ENCODE peak calls at places on chromosomes 11 and 22, in seven cellular contexts. One of them, this sample, is unnamed.

GRCh38 chr11:118929496-118930151 is 3.9 kb upstream of the BCL9L start:
- DNase-seq in mesenchymal stem cell: peak
- DNase-seq in mesendoderm: peak
- DNase-seq in trophoblast cell: peak
- DNase-seq in H1: no peak
- DNase-seq in neuronal stem cell: peak
- DNase-seq in IMR-90: peak
- DNase-seq in this sample: peak

GRCh38 chr22:25815561-25815960 is 73.6 kb downstream of the MYO18B start:
- DNase-seq in mesenchymal stem cell: no peak
- DNase-seq in mesendoderm: no peak
- DNase-seq in trophoblast cell: no peak
- DNase-seq in H1: no peak
- DNase-seq in neuronal stem cell: no peak
- DNase-seq in IMR-90: no peak
- DNase-seq in this sample: no peak

GRCh38 chr11:119461250-119461963 is 38.4 kb upstream of the THY1 start:
- DNase-seq in mesenchymal stem cell: peak
- DNase-seq in mesendoderm: no peak
- DNase-seq in trophoblast cell: no peak
- DNase-seq in H1: no peak
- DNase-seq in neuronal stem cell: no peak
- DNase-seq in IMR-90: peak
- DNase-seq in this sample: no peak

GRCh38 chr11:27786331-27786730 is 86.1 kb upstream of the BDNF start:
- DNase-seq in mesenchymal stem cell: no peak
- DNase-seq in mesendoderm: no peak
- DNase-seq in trophoblast cell: no peak
- DNase-seq in H1: no peak
- DNase-seq in neuronal stem cell: no peak
- DNase-seq in IMR-90: no peak
- DNase-seq in this sample: no peak

GRCh38 chr11:77412814-77413213 is 61.1 kb downstream of the PAK1 start:
- DNase-seq in mesenchymal stem cell: no peak
- DNase-seq in mesendoderm: peak
- DNase-seq in trophoblast cell: no peak
- DNase-seq in H1: no peak
- DNase-seq in neuronal stem cell: no peak
- DNase-seq in IMR-90: no peak
- DNase-seq in this sample: no peak

GRCh38 chr22:39277135-39277607 is 32.4 kb upstream of the PDGFB start:
- DNase-seq in mesenchymal stem cell: peak
- DNase-seq in mesendoderm: no peak
- DNase-seq in trophoblast cell: peak
- DNase-seq in H1: no peak
- DNase-seq in neuronal stem cell: no peak
- DNase-seq in IMR-90: peak
- DNase-seq in this sample: no peak

GRCh38 chr11:11186249-11186648 is 166.8 kb downstream of the CSNK2A3 start:
- DNase-seq in mesenchymal stem cell: no peak
- DNase-seq in mesendoderm: no peak
- DNase-seq in trophoblast cell: no peak
- DNase-seq in H1: no peak
- DNase-seq in neuronal stem cell: no peak
- DNase-seq in IMR-90: no peak
- DNase-seq in this sample: no peak

GRCh38 chr11:126403039-126403438 is 47.6 kb downstream of the ST3GAL4 start:
- DNase-seq in mesenchymal stem cell: no peak
- DNase-seq in mesendoderm: peak
- DNase-seq in trophoblast cell: peak
- DNase-seq in H1: no peak
- DNase-seq in neuronal stem cell: no peak
- DNase-seq in IMR-90: no peak
- DNase-seq in this sample: peak

GRCh38 chr11:125164422-125165110 is at the start of gene PKNOX2:
- DNase-seq in mesenchymal stem cell: peak
- DNase-seq in mesendoderm: peak
- DNase-seq in trophoblast cell: peak
- DNase-seq in H1: no peak
- DNase-seq in neuronal stem cell: peak
- DNase-seq in IMR-90: peak
- DNase-seq in this sample: peak

GRCh38 chr11:58711832-58712231 is 19.9 kb downstream of the GLYAT start:
- DNase-seq in mesenchymal stem cell: no peak
- DNase-seq in mesendoderm: no peak
- DNase-seq in trophoblast cell: no peak
- DNase-seq in H1: no peak
- DNase-seq in neuronal stem cell: no peak
- DNase-seq in IMR-90: no peak
- DNase-seq in this sample: no peak

GRCh38 chr11:126059238-126059761 is 3.4 kb downstream of the CDON start:
- DNase-seq in mesenchymal stem cell: no peak
- DNase-seq in mesendoderm: peak
- DNase-seq in trophoblast cell: no peak
- DNase-seq in H1: no peak
- DNase-seq in neuronal stem cell: no peak
- DNase-seq in IMR-90: no peak
- DNase-seq in this sample: no peak

GRCh38 chr22:46589141-46589748 is 30.9 kb upstream of the GRAMD4 start:
- DNase-seq in mesenchymal stem cell: no peak
- DNase-seq in mesendoderm: no peak
- DNase-seq in trophoblast cell: no peak
- DNase-seq in H1: no peak
- DNase-seq in neuronal stem cell: no peak
- DNase-seq in IMR-90: no peak
- DNase-seq in this sample: peak

GRCh38 chr11:61342207-61342803 is 9.3 kb downstream of the TKFC start:
- DNase-seq in mesenchymal stem cell: no peak
- DNase-seq in mesendoderm: no peak
- DNase-seq in trophoblast cell: no peak
- DNase-seq in H1: no peak
- DNase-seq in neuronal stem cell: no peak
- DNase-seq in IMR-90: no peak
- DNase-seq in this sample: no peak

GRCh38 chr22:27518583-27519437 is 282.7 kb downstream of the MN1 start:
- DNase-seq in mesenchymal stem cell: no peak
- DNase-seq in mesendoderm: no peak
- DNase-seq in trophoblast cell: no peak
- DNase-seq in H1: no peak
- DNase-seq in neuronal stem cell: no peak
- DNase-seq in IMR-90: peak
- DNase-seq in this sample: no peak

DNA sequence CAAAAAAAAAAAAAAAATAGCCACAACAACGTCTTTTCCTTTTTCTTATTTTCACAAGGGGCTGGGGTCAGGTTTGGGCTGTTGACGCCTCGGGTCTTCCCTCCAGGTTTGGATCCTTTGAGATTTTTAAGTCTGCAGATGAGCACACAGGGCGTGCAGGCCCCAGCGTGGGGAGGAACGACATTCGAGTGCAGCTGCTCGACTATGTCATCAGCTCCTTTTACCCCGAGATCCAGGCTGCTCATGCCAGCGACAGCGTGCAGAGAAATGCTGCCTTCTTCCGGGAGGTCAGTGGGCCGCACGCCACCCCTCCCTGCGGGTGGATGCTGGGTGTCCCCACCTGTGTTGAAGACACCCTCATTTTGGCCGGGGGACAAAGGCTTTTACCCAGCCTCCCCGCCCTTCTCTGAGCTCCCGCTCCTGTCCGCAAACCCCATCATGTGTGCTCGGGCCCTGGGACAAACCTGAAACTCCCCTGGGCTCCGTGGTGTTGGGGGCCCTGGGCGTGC is 7.7 kb downstream of the SELENOO start:
- DNase-seq in mesenchymal stem cell: no peak
- DNase-seq in mesendoderm: no peak
- DNase-seq in trophoblast cell: no peak
- DNase-seq in H1: no peak
- DNase-seq in neuronal stem cell: no peak
- DNase-seq in IMR-90: no peak
- DNase-seq in this sample: no peak
- H3K4ac ChIP-seq in mesenchymal stem cell: no peak
- H3K4ac ChIP-seq in mesendoderm: no peak
- H3K4ac ChIP-seq in trophoblast cell: no peak
- H3K4ac ChIP-seq in H1: no peak
- H3K4ac ChIP-seq in neuronal stem cell: no peak
- H3K4ac ChIP-seq in IMR-90: no peak
- H3K4ac ChIP-seq in this sample: no peak

GRCh38 chr22:43789452-43789851 is 22.7 kb downstream of the EFCAB6 start:
- DNase-seq in mesenchymal stem cell: peak
- DNase-seq in mesendoderm: no peak
- DNase-seq in trophoblast cell: no peak
- DNase-seq in H1: no peak
- DNase-seq in neuronal stem cell: no peak
- DNase-seq in IMR-90: peak
- DNase-seq in this sample: no peak

GRCh38 chr22:43782448-43782847 is 29.7 kb downstream of the EFCAB6 start:
- DNase-seq in mesenchymal stem cell: no peak
- DNase-seq in mesendoderm: no peak
- DNase-seq in trophoblast cell: no peak
- DNase-seq in H1: no peak
- DNase-seq in neuronal stem cell: no peak
- DNase-seq in IMR-90: peak
- DNase-seq in this sample: no peak

DNA sequence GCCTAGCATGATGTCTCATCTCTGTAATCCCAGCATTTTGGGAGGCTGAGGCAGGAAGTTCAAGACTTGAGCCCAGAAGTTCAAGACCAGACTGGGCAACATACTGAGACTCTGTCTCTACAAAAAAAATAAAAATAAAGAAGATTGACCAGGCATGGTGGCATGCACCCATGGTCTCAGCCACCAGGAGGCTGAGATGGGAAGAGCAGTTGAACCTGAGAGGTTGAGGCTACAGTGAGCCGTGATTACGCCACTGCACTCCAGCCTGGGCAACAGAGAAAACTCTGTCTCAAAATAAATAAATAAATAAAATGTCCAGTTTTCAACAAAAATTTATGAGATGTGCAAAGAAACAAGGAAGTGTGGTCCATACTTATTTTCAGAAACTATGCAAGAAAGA is 28.3 kb downstream of the EFCAB6 start:
- DNase-seq in mesenchymal stem cell: no peak
- DNase-seq in mesendoderm: peak
- DNase-seq in trophoblast cell: peak
- DNase-seq in H1: no peak
- DNase-seq in neuronal stem cell: no peak
- DNase-seq in IMR-90: no peak
- DNase-seq in this sample: no peak
- H3K4ac ChIP-seq in mesenchymal stem cell: no peak
- H3K4ac ChIP-seq in mesendoderm: no peak
- H3K4ac ChIP-seq in trophoblast cell: no peak
- H3K4ac ChIP-seq in H1: no peak
- H3K4ac ChIP-seq in neuronal stem cell: no peak
- H3K4ac ChIP-seq in IMR-90: no peak
- H3K4ac ChIP-seq in this sample: no peak

GRCh38 chr11:607020-607780 is 8.6 kb downstream of the IRF7 start:
- DNase-seq in mesenchymal stem cell: no peak
- DNase-seq in mesendoderm: no peak
- DNase-seq in trophoblast cell: no peak
- DNase-seq in H1: no peak
- DNase-seq in neuronal stem cell: no peak
- DNase-seq in IMR-90: no peak
- DNase-seq in this sample: no peak

GRCh38 chr11:606245-606644 is 9.5 kb downstream of the IRF7 start:
- DNase-seq in mesenchymal stem cell: no peak
- DNase-seq in mesendoderm: no peak
- DNase-seq in trophoblast cell: no peak
- DNase-seq in H1: no peak
- DNase-seq in neuronal stem cell: no peak
- DNase-seq in IMR-90: no peak
- DNase-seq in this sample: no peak

GRCh38 chr11:601573-602245 is 14.0 kb downstream of the IRF7 start:
- DNase-seq in mesenchymal stem cell: no peak
- DNase-seq in mesendoderm: no peak
- DNase-seq in trophoblast cell: no peak
- DNase-seq in H1: no peak
- DNase-seq in neuronal stem cell: no peak
- DNase-seq in IMR-90: no peak
- DNase-seq in this sample: no peak

GRCh38 chr11:605286-606129 is 10.2 kb downstream of the IRF7 start:
- DNase-seq in mesenchymal stem cell: no peak
- DNase-seq in mesendoderm: no peak
- DNase-seq in trophoblast cell: no peak
- DNase-seq in H1: no peak
- DNase-seq in neuronal stem cell: no peak
- DNase-seq in IMR-90: no peak
- DNase-seq in this sample: no peak

GRCh38 chr11:603154-603553 is 12.6 kb downstream of the IRF7 start:
- DNase-seq in mesenchymal stem cell: no peak
- DNase-seq in mesendoderm: no peak
- DNase-seq in trophoblast cell: no peak
- DNase-seq in H1: no peak
- DNase-seq in neuronal stem cell: no peak
- DNase-seq in IMR-90: no peak
- DNase-seq in this sample: no peak
- H3K4ac ChIP-seq in mesenchymal stem cell: no peak
- H3K4ac ChIP-seq in mesendoderm: no peak
- H3K4ac ChIP-seq in trophoblast cell: no peak
- H3K4ac ChIP-seq in H1: no peak
- H3K4ac ChIP-seq in neuronal stem cell: no peak
- H3K4ac ChIP-seq in IMR-90: no peak
- H3K4ac ChIP-seq in this sample: no peak

GRCh38 chr11:103870821-103871309 is 165.6 kb upstream of the DDI1 start:
- DNase-seq in mesenchymal stem cell: no peak
- DNase-seq in mesendoderm: no peak
- DNase-seq in trophoblast cell: no peak
- DNase-seq in H1: no peak
- DNase-seq in neuronal stem cell: no peak
- DNase-seq in IMR-90: no peak
- DNase-seq in this sample: no peak

GRCh38 chr11:103871923-103872551 is 164.4 kb upstream of the DDI1 start:
- DNase-seq in mesenchymal stem cell: no peak
- DNase-seq in mesendoderm: no peak
- DNase-seq in trophoblast cell: no peak
- DNase-seq in H1: no peak
- DNase-seq in neuronal stem cell: no peak
- DNase-seq in IMR-90: no peak
- DNase-seq in this sample: no peak

GRCh38 chr11:103877221-103877620 is 159.2 kb upstream of the DDI1 start:
- DNase-seq in mesenchymal stem cell: peak
- DNase-seq in mesendoderm: peak
- DNase-seq in trophoblast cell: no peak
- DNase-seq in H1: no peak
- DNase-seq in neuronal stem cell: no peak
- DNase-seq in IMR-90: peak
- DNase-seq in this sample: no peak

GRCh38 chr11:103875855-103876510 is 160.5 kb upstream of the DDI1 start:
- DNase-seq in mesenchymal stem cell: no peak
- DNase-seq in mesendoderm: no peak
- DNase-seq in trophoblast cell: no peak
- DNase-seq in H1: no peak
- DNase-seq in neuronal stem cell: no peak
- DNase-seq in IMR-90: no peak
- DNase-seq in this sample: no peak

DNA sequence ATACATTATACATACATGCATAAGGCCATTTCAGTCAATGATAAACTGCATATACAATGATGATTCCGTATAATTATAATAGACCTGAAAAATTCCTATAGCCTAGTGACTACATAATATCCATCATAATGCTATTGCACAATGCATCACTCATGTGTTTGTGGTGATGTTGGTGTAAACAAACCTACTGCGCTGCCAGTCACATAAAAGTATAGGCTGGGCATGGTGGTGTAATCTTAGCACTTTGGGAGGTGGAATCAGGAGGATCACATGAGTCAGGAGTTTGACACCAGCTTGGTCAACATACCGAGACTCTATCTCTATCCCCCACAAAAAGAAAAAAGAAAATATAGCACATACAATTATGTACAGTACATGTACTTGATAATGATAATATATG is 163.7 kb upstream of the DDI1 start:
- DNase-seq in mesenchymal stem cell: no peak
- DNase-seq in mesendoderm: no peak
- DNase-seq in trophoblast cell: no peak
- DNase-seq in H1: no peak
- DNase-seq in neuronal stem cell: no peak
- DNase-seq in IMR-90: no peak
- DNase-seq in this sample: no peak
- H3K4ac ChIP-seq in mesenchymal stem cell: no peak
- H3K4ac ChIP-seq in mesendoderm: no peak
- H3K4ac ChIP-seq in trophoblast cell: no peak
- H3K4ac ChIP-seq in H1: no peak
- H3K4ac ChIP-seq in neuronal stem cell: no peak
- H3K4ac ChIP-seq in IMR-90: no peak
- H3K4ac ChIP-seq in this sample: no peak

This sample was measured in H9.